ENCODE peak calls at places on chromosomes 13 and 19, in eight cellular contexts. L, I, K, N, E, R, A and B are unnamed samples.

GRCh38 chr13:34462843-34463242 is 479.2 kb upstream of the NBEA start:
- DNase-seq in N (no peak), I (no peak), R (peak), K (peak), E (no peak), L (no peak), A (peak), B (no peak)

GRCh38 chr19:35890113-35890650 is 10.2 kb downstream of the NFKBID start:
- DNase-seq in N (no peak), A (no peak), E (no peak), K (no peak), I (no peak), L (no peak), R (no peak), B (no peak)

GRCh38 chr13:106847049-106847448 is 279.1 kb upstream of the ARGLU1 start:
- DNase-seq in N (no peak), L (no peak), I (no peak), A (no peak), E (no peak), R (no peak), K (no peak), B (no peak)

GRCh38 chr13:80047406-80047805 is 293.5 kb downstream of the SPRY2 start:
- DNase-seq in L (no peak), E (no peak), N (no peak), R (peak), K (no peak), I (no peak), A (no peak), B (no peak)

GRCh38 chr13:113283904-113284303 is 13.1 kb upstream of the LAMP1 start:
- DNase-seq in R (no peak), E (no peak), N (no peak), I (no peak), K (no peak), A (no peak), L (no peak), B (no peak)

GRCh38 chr13:112246731-112247470 is 129.3 kb upstream of the SPACA7 start:
- DNase-seq in A (no peak), L (no peak), K (no peak), N (no peak), R (no peak), I (no peak), E (no peak), B (no peak)

GRCh38 chr19:14006766-14007562 is 844 bp upstream of the RFX1 start:
- DNase-seq in R (no peak), K (peak), N (peak), I (no peak), L (no peak), A (peak), E (peak), B (peak)

GRCh38 chr19:37778613-37779138 is 710 bp downstream of the ZNF573 start:
- DNase-seq in A (no peak), E (no peak), L (peak), K (no peak), I (no peak), N (peak), R (peak), B (peak)

GRCh38 chr13:79742923-79743322 is 262.0 kb downstream of the NDFIP2 start:
- DNase-seq in E (no peak), L (no peak), I (no peak), K (no peak), A (no peak), N (no peak), R (no peak), B (no peak)

GRCh38 chr19:56670961-56671612 is 470 bp downstream of the ZNF835 start:
- DNase-seq in L (no peak), R (no peak), E (no peak), K (peak), N (no peak), A (no peak), I (no peak), B (no peak)

GRCh38 chr19:50362656-50363424 is 2.6 kb downstream of the NAPSA start:
- DNase-seq in K (no peak), A (no peak), R (no peak), N (no peak), L (no peak), I (no peak), E (no peak), B (no peak)

GRCh38 chr13:38283346-38283745 is 66.3 kb upstream of the UFM1 start:
- DNase-seq in L (no peak), I (no peak), E (no peak), K (no peak), A (no peak), R (peak), N (no peak), B (no peak)

GRCh38 chr13:82879921-82880320 is 1002.4 kb downstream of the SLITRK1 start:
- DNase-seq in E (no peak), R (no peak), A (no peak), L (no peak), N (no peak), K (no peak), I (no peak), B (no peak)

GRCh38 chr19:2507109-2507508 is 31.2 kb downstream of the GADD45B start:
- DNase-seq in N (no peak), K (no peak), E (no peak), L (peak), A (no peak), I (no peak), R (peak), B (peak)

GRCh38 chr19:42657551-42657950 is 62.8 kb upstream of the CEACAM8 start:
- DNase-seq in R (no peak), A (no peak), K (no peak), N (no peak), L (no peak), E (no peak), I (no peak), B (no peak)

GRCh38 chr13:113002206-113002821 is 33.3 kb downstream of the MCF2L start:
- DNase-seq in L (peak), I (no peak), K (no peak), N (peak), E (peak), R (no peak), A (no peak), B (no peak)

GRCh38 chr13:77702364-77702763 is 4.9 kb downstream of the SLAIN1 start:
- DNase-seq in L (no peak), N (no peak), R (no peak), I (no peak), A (no peak), E (no peak), K (no peak), B (no peak)

GRCh38 chr19:29596080-29596479 is 10.0 kb upstream of the POP4 start:
- DNase-seq in R (no peak), A (no peak), E (no peak), L (no peak), N (no peak), I (no peak), K (no peak), B (no peak)

GRCh38 chr13:114286808-114287207 is 5.4 kb downstream of the UPF3A start:
- DNase-seq in K (no peak), I (no peak), E (no peak), N (no peak), L (no peak), A (no peak), R (no peak), B (no peak)

GRCh38 chr19:31232220-31232619 is 117.0 kb downstream of the TSHZ3 start:
- DNase-seq in E (no peak), K (no peak), I (no peak), N (peak), R (no peak), L (no peak), A (no peak), B (no peak)

GRCh38 chr13:50248537-50249521 is 233.6 kb downstream of the KCNRG start:
- DNase-seq in K (no peak), A (no peak), N (peak), E (no peak), R (no peak), I (no peak), L (no peak), B (no peak)

GRCh38 chr13:50396001-50396400 is 380.8 kb downstream of the KCNRG start:
- DNase-seq in N (no peak), A (no peak), E (no peak), I (no peak), K (no peak), R (no peak), L (no peak), B (no peak)

GRCh38 chr19:55452381-55453325 is 8.8 kb downstream of the ISOC2 start:
- DNase-seq in L (peak), K (peak), E (peak), R (peak), I (peak), A (peak), N (peak), B (peak)

GRCh38 chr13:32824061-32824460 is 192.2 kb upstream of the KL start:
- DNase-seq in E (no peak), N (no peak), R (no peak), A (no peak), I (no peak), L (no peak), K (no peak), B (no peak)

GRCh38 chr13:63910406-63910957 is 2494.8 kb upstream of the PCDH20 start:
- DNase-seq in N (peak), L (no peak), I (no peak), E (peak), A (no peak), R (peak), K (no peak), B (peak)

GRCh38 chr19:16338470-16339360 is 14.1 kb downstream of the KLF2 start:
- DNase-seq in K (peak), A (no peak), N (peak), I (no peak), R (peak), E (no peak), L (peak), B (no peak)

GRCh38 chr19:9531933-9532332 is 6.5 kb downstream of the ZNF426 start:
- DNase-seq in N (no peak), L (no peak), R (no peak), E (no peak), A (no peak), K (no peak), I (no peak), B (no peak)

GRCh38 chr19:44686896-44687295 is 12.1 kb upstream of the CEACAM16 start:
- DNase-seq in N (no peak), I (no peak), L (no peak), R (no peak), E (no peak), A (no peak), K (no peak), B (no peak)
- TF ChIP-seq CTCF in N (no peak), I (no peak), L (no peak), R (no peak), E (no peak), A (no peak), K (no peak), B (no peak)

DNA sequence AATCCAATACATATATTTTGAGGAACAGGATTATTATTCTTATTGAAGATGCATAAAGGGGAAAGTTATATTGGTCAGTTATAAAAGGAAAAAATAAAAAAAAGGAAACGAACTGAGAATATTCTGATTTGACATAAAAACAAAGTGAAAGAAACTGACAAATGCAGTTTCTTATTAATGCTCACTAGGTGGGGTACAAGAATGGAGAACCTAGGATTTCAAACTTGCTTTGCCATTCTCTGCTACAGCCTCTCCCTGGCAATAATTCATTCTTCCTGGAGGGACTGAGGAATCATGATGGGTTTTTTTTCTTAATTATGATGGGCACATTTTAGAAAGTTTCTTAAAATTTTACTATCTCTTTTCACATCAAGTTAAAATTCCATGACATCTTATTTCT is 154.9 kb downstream of the PCDH9 start:
- DNase-seq in E (no peak), A (no peak), L (no peak), K (no peak), R (peak), I (no peak), N (no peak), B (no peak)
- TF ChIP-seq CTCF in E (peak), A (peak), L (no peak), K (peak), R (peak), I (peak), N (no peak), B (no peak)

GRCh38 chr19:41422456-41422855 is 4.7 kb downstream of the B3GNT8 start:
- DNase-seq in L (no peak), E (no peak), N (no peak), I (no peak), R (no peak), K (peak), A (no peak), B (no peak)

GRCh38 chr19:41421973-41422372 is 5.2 kb downstream of the B3GNT8 start:
- DNase-seq in L (no peak), E (no peak), N (no peak), I (no peak), A (no peak), R (no peak), K (no peak), B (no peak)

GRCh38 chr19:41422955-41423354 is 4.2 kb downstream of the B3GNT8 start:
- DNase-seq in E (no peak), L (no peak), R (no peak), N (no peak), K (no peak), A (no peak), I (no peak), B (no peak)

GRCh38 chr19:41420101-41420880 is 6.9 kb downstream of the B3GNT8 start:
- DNase-seq in K (peak), N (no peak), L (no peak), E (no peak), A (no peak), I (peak), R (no peak), B (no peak)

DNA sequence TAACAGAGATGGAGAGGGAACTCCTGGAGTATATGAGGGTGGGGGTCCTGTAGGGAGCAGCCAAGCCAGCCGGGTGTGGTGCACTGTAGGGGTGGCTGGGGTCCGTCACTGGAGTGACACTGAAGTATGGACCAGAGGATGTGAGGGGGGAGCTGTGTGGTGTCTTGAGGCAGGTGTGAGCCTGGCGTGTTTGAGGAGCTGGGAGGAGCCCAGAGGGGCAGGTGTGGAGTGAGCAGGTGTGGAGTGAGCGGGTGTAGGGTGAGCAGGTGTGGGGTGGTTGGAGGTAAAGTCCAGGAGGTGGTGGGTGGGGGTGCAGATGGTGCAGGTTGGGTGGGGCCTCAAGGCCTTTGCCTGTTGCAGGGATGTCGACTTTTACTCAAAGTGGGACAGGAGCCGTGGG is 5.9 kb downstream of the B3GNT8 start:
- DNase-seq in K (no peak), A (no peak), R (no peak), E (no peak), N (no peak), I (no peak), L (peak), B (no peak)
- TF ChIP-seq CTCF in K (no peak), A (no peak), R (no peak), E (no peak), N (no peak), I (no peak), L (no peak), B (no peak)

GRCh38 chr19:48989701-48990291 is 3.3 kb downstream of the GYS1 start:
- DNase-seq in E (no peak), N (no peak), L (no peak), A (peak), R (no peak), I (no peak), K (peak), B (peak)

GRCh38 chr19:48990400-48990799 is 2.7 kb downstream of the GYS1 start:
- DNase-seq in E (no peak), I (no peak), A (no peak), N (no peak), K (no peak), L (no peak), R (no peak), B (no peak)

GRCh38 chr19:48988286-48988685 is 4.8 kb downstream of the GYS1 start:
- DNase-seq in I (no peak), A (no peak), E (no peak), N (no peak), K (no peak), R (no peak), L (no peak), B (no peak)

GRCh38 chr19:48987323-48987722 is 5.8 kb downstream of the GYS1 start:
- DNase-seq in E (no peak), R (no peak), I (no peak), A (no peak), K (no peak), L (no peak), N (no peak), B (no peak)

GRCh38 chr19:48988860-48989259 is 4.2 kb downstream of the GYS1 start:
- DNase-seq in E (no peak), N (no peak), R (no peak), A (no peak), I (no peak), K (no peak), L (no peak), B (no peak)
- TF ChIP-seq CTCF in E (no peak), N (no peak), R (no peak), A (no peak), I (no peak), K (no peak), L (no peak), B (no peak)

GRCh38 chr19:7962644-7963268 is 19.3 kb upstream of the TIMM44 start:
- DNase-seq in A (no peak), I (no peak), L (no peak), E (no peak), N (no peak), K (no peak), R (no peak), B (no peak)
- TF ChIP-seq CTCF in A (no peak), I (no peak), L (no peak), E (no peak), N (no peak), K (no peak), R (no peak), B (no peak)

GRCh38 chr13:22148187-22148586 is 477.3 kb downstream of the FGF9 start:
- DNase-seq in R (no peak), L (no peak), K (no peak), A (no peak), E (no peak), N (no peak), I (no peak), B (no peak)

GRCh38 chr13:22154041-22154440 is 483.2 kb downstream of the FGF9 start:
- DNase-seq in A (no peak), E (no peak), L (no peak), K (no peak), N (peak), R (no peak), I (no peak), B (no peak)
- TF ChIP-seq CTCF in A (no peak), E (peak), L (no peak), K (no peak), N (no peak), R (no peak), I (no peak), B (no peak)